ENCODE peak calls at places on chromosomes 13 and 19, in eight cellular contexts. E is K562; T is colonic mucosa; J is mesothelial cell of epicardium; R is HT-29; N is CD8-positive, alpha-beta memory T cell; A is T follicular helper cell; M is cardiac muscle cell. Y is an unnamed sample.

GRCh38 chr19:23887642-23888041 is 27.0 kb upstream of the ZNF726 start:
- DNase-seq in J (no peak), R (peak; percentile 51), T (peak; percentile 79), M (no peak), E (no peak), N (no peak), A (no peak), Y (no peak)

GRCh38 chr19:7831452-7831851 is 1.4 kb downstream of the EVI5L start:
- DNase-seq in E (peak; percentile 72), R (peak; percentile 65), A (no peak), N (no peak), J (no peak), T (no peak), M (peak; percentile 48), Y (no peak)

GRCh38 chr19:30712428-30713151 is 340.4 kb downstream of the ZNF536 start:
- DNase-seq in N (no peak), M (no peak), E (no peak), R (no peak), T (no peak), A (no peak), J (no peak), Y (no peak)

GRCh38 chr13:98890186-98890585 is 87.7 kb downstream of the DOCK9 start:
- DNase-seq in T (no peak), J (no peak), R (peak; percentile 25), E (no peak), A (no peak), N (no peak), M (no peak), Y (no peak)

GRCh38 chr13:98986226-98986846 is 8.5 kb upstream of the DOCK9 start:
- DNase-seq in N (no peak), J (no peak), T (no peak), M (no peak), R (peak; percentile 41), E (peak; percentile 20), A (no peak), Y (no peak)

GRCh38 chr13:113040597-113041292 is 64.8 kb upstream of the F7 start:
- DNase-seq in J (no peak), M (no peak), A (no peak), N (no peak), E (no peak), T (no peak), R (no peak), Y (no peak)

GRCh38 chr13:51125495-51126226 is 14.6 kb upstream of the C13orf42 start:
- DNase-seq in E (peak; percentile 44), A (peak; percentile 6), R (peak; percentile 75), J (no peak), T (peak; percentile 43), N (no peak), M (peak; percentile 78), Y (no peak)

GRCh38 chr13:34913040-34913439 is 29.0 kb upstream of the NBEA start:
- DNase-seq in J (no peak), R (peak; percentile 19), T (no peak), A (no peak), E (no peak), M (peak; percentile 65), N (no peak), Y (no peak)

GRCh38 chr19:53086949-53087348 is 16.3 kb downstream of the ZNF160 start:
- DNase-seq in M (no peak), J (no peak), E (no peak), N (no peak), A (no peak), T (no peak), R (no peak), Y (no peak)

GRCh38 chr13:35514801-35515502 is 38.5 kb upstream of the MAB21L1 start:
- DNase-seq in T (no peak), J (no peak), R (no peak), E (no peak), A (no peak), M (no peak), N (no peak), Y (no peak)

GRCh38 chr19:40304306-40304705 is 19.2 kb upstream of the AKT2 start:
- DNase-seq in E (no peak), T (no peak), M (no peak), N (no peak), A (no peak), J (no peak), R (no peak), Y (no peak)

GRCh38 chr13:100722517-100722916 is 47.9 kb upstream of the TMTC4 start:
- DNase-seq in M (no peak), N (no peak), T (no peak), J (no peak), A (no peak), R (no peak), E (no peak), Y (no peak)

GRCh38 chr19:18131841-18132596 is 20.9 kb upstream of the PIK3R2 start:
- DNase-seq in E (peak; percentile 47), R (no peak), A (no peak), T (no peak), N (no peak), M (no peak), J (no peak), Y (no peak)

Y was measured in activated naive CD8-positive, alpha-beta T cell treated with anti-CD3 and anti-CD28 coated beads, Interleukin-2, amount 50 U/mL, for 16 hours.